ENCODE peak calls at places on chromosomes 12 and 14, in six cellular contexts. One of them, this sample, is unnamed.

GRCh38 chr12:46360908-46361666 is 11.5 kb downstream of the SLC38A2 start:
- DNase-seq in HepG2: no peak
- DNase-seq in K562: no peak
- DNase-seq in IMR-90: no peak
- DNase-seq in A549: no peak
- DNase-seq in GM12878: no peak
- DNase-seq in this sample: no peak

GRCh38 chr12:97756066-97756701 is 293.6 kb downstream of the RMST start:
- DNase-seq in A549: no peak
- DNase-seq in HepG2: no peak
- DNase-seq in IMR-90: no peak
- DNase-seq in GM12878: no peak
- DNase-seq in K562: no peak
- DNase-seq in this sample: no peak

GRCh38 chr12:49671051-49671765 is 36.0 kb downstream of the FMNL3 start:
- DNase-seq in K562: peak; percentile 45
- DNase-seq in IMR-90: no peak
- DNase-seq in GM12878: no peak
- DNase-seq in HepG2: no peak
- DNase-seq in A549: no peak
- DNase-seq in this sample: no peak

GRCh38 chr12:4320287-4320858 is 640 bp upstream of the TIGAR start:
- DNase-seq in IMR-90: no peak
- DNase-seq in A549: no peak
- DNase-seq in HepG2: no peak
- DNase-seq in GM12878: no peak
- DNase-seq in K562: no peak
- DNase-seq in this sample: no peak

GRCh38 chr12:43333650-43334043 is 218.4 kb downstream of the ADAMTS20 start:
- DNase-seq in IMR-90: no peak
- DNase-seq in A549: no peak
- DNase-seq in HepG2: no peak
- DNase-seq in K562: no peak
- DNase-seq in GM12878: no peak
- DNase-seq in this sample: peak; percentile 8

GRCh38 chr14:61152851-61153364 is 128.2 kb downstream of the TMEM30B start:
- DNase-seq in IMR-90: peak; percentile 72
- DNase-seq in A549: no peak
- DNase-seq in K562: no peak
- DNase-seq in GM12878: no peak
- DNase-seq in HepG2: peak; percentile 23
- DNase-seq in this sample: no peak

GRCh38 chr12:49092086-49092815 is 2.4 kb downstream of the DHH start:
- DNase-seq in IMR-90: peak; percentile 30
- DNase-seq in A549: peak; percentile 68
- DNase-seq in GM12878: no peak
- DNase-seq in K562: peak; percentile 98
- DNase-seq in HepG2: peak; percentile 51
- DNase-seq in this sample: peak; percentile 58

GRCh38 chr12:23083267-23083666 is 458.3 kb downstream of the ETNK1 start:
- DNase-seq in A549: peak; percentile 2
- DNase-seq in K562: peak; percentile 26
- DNase-seq in IMR-90: peak; percentile 92
- DNase-seq in HepG2: no peak
- DNase-seq in GM12878: no peak
- DNase-seq in this sample: no peak

GRCh38 chr14:22220427-22220826 is 368.6 kb downstream of the DAD1 start:
- DNase-seq in IMR-90: peak; percentile 70
- DNase-seq in GM12878: no peak
- DNase-seq in HepG2: no peak
- DNase-seq in A549: no peak
- DNase-seq in K562: no peak
- DNase-seq in this sample: no peak

GRCh38 chr14:71645656-71646055 is 286.6 kb upstream of the RGS6 start:
- DNase-seq in IMR-90: peak; percentile 77
- DNase-seq in K562: no peak
- DNase-seq in HepG2: no peak
- DNase-seq in A549: peak; percentile 9
- DNase-seq in GM12878: no peak
- DNase-seq in this sample: no peak

GRCh38 chr12:107093547-107094448 is at the start of gene CRY1:
- DNase-seq in K562: peak; percentile 97
- DNase-seq in A549: peak; percentile 98
- DNase-seq in HepG2: peak; percentile 89
- DNase-seq in IMR-90: peak; percentile 94
- DNase-seq in GM12878: peak; percentile 53
- DNase-seq in this sample: peak; percentile 93

GRCh38 chr12:66633676-66634075 is 45.2 kb downstream of the GRIP1 start:
- DNase-seq in IMR-90: no peak
- DNase-seq in A549: peak; percentile 6
- DNase-seq in K562: no peak
- DNase-seq in GM12878: no peak
- DNase-seq in HepG2: no peak
- DNase-seq in this sample: no peak

GRCh38 chr12:110917961-110918360 is 2.4 kb downstream of the MYL2 start:
- DNase-seq in K562: no peak
- DNase-seq in GM12878: no peak
- DNase-seq in A549: no peak
- DNase-seq in IMR-90: no peak
- DNase-seq in HepG2: no peak
- DNase-seq in this sample: no peak

GRCh38 chr12:111529424-111530368 is 69.4 kb downstream of the ATXN2 start:
- DNase-seq in A549: peak; percentile 74
- DNase-seq in IMR-90: peak; percentile 59
- DNase-seq in K562: peak; percentile 77
- DNase-seq in HepG2: peak; percentile 58
- DNase-seq in GM12878: peak; percentile 24
- DNase-seq in this sample: peak; percentile 74

GRCh38 chr12:53523131-53523530 is 15.8 kb upstream of the NPFF start:
- DNase-seq in K562: no peak
- DNase-seq in GM12878: no peak
- DNase-seq in IMR-90: peak; percentile 66
- DNase-seq in A549: no peak
- DNase-seq in HepG2: no peak
- DNase-seq in this sample: no peak
- TF ChIP-seq BHLHE40 in K562: no peak
- TF ChIP-seq BHLHE40 in GM12878: no peak
- TF ChIP-seq BHLHE40 in IMR-90: no peak
- TF ChIP-seq BHLHE40 in A549: no peak
- TF ChIP-seq BHLHE40 in HepG2: no peak
- TF ChIP-seq BHLHE40 in this sample: no peak

DNA sequence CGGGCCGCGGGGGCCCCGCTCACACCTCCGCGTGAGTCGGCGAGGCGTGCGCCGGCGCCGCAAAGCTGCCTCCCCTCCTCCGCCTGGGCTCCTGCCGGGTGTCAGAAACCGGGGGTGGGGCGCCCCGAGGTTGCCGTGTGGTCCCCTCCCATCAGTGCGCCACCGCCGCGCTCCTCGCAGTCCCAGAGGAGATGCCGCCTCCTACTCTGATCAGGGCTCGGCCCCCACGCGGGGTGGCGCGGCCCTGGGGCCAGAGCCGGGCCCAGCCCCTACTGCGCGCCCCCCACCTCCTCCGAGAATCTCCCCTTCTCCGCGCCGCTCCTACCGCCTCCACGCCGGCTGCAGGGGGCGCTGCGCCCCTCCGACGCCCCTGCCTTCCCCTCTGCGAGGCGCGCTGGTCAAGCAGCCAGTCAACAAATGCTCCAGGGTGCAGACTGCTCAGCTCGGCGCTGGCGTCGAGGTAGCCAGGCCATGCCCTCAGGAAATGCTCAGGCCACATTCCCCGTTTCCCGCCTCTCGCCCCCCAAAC is 467 bp upstream of the JAG2 start:
- DNase-seq in HepG2: no peak
- DNase-seq in GM12878: no peak
- DNase-seq in IMR-90: no peak
- DNase-seq in A549: peak; percentile 68
- DNase-seq in K562: peak; percentile 77
- DNase-seq in this sample: peak; percentile 71
- TF ChIP-seq BHLHE40 in HepG2: no peak
- TF ChIP-seq BHLHE40 in GM12878: no peak
- TF ChIP-seq BHLHE40 in IMR-90: no peak
- TF ChIP-seq BHLHE40 in A549: no peak
- TF ChIP-seq BHLHE40 in K562: peak; percentile 18
- TF ChIP-seq BHLHE40 in this sample: no peak

GRCh38 chr12:89756100-89756637 is 47.5 kb upstream of the ATP2B1 start:
- DNase-seq in K562: no peak
- DNase-seq in A549: no peak
- DNase-seq in IMR-90: no peak
- DNase-seq in GM12878: no peak
- DNase-seq in HepG2: no peak
- DNase-seq in this sample: no peak

GRCh38 chr12:89760783-89761182 is 52.1 kb upstream of the ATP2B1 start:
- DNase-seq in GM12878: no peak
- DNase-seq in K562: no peak
- DNase-seq in IMR-90: no peak
- DNase-seq in A549: no peak
- DNase-seq in HepG2: no peak
- DNase-seq in this sample: no peak

GRCh38 chr12:89762498-89763170 is 54.0 kb upstream of the ATP2B1 start:
- DNase-seq in IMR-90: no peak
- DNase-seq in HepG2: no peak
- DNase-seq in GM12878: peak; percentile 51
- DNase-seq in K562: no peak
- DNase-seq in A549: no peak
- DNase-seq in this sample: no peak

GRCh38 chr12:89752331-89752730 is 43.7 kb upstream of the ATP2B1 start:
- DNase-seq in GM12878: no peak
- DNase-seq in IMR-90: no peak
- DNase-seq in A549: no peak
- DNase-seq in K562: no peak
- DNase-seq in HepG2: no peak
- DNase-seq in this sample: no peak

GRCh38 chr12:89756638-89757321 is 48.1 kb upstream of the ATP2B1 start:
- DNase-seq in A549: peak; percentile 95
- DNase-seq in HepG2: peak; percentile 54
- DNase-seq in IMR-90: peak; percentile 99
- DNase-seq in GM12878: peak; percentile 97
- DNase-seq in K562: peak; percentile 81
- DNase-seq in this sample: no peak
- TF ChIP-seq BHLHE40 in A549: no peak
- TF ChIP-seq BHLHE40 in HepG2: no peak
- TF ChIP-seq BHLHE40 in IMR-90: peak; percentile 34
- TF ChIP-seq BHLHE40 in GM12878: peak; percentile 59
- TF ChIP-seq BHLHE40 in K562: no peak
- TF ChIP-seq BHLHE40 in this sample: no peak

DNA sequence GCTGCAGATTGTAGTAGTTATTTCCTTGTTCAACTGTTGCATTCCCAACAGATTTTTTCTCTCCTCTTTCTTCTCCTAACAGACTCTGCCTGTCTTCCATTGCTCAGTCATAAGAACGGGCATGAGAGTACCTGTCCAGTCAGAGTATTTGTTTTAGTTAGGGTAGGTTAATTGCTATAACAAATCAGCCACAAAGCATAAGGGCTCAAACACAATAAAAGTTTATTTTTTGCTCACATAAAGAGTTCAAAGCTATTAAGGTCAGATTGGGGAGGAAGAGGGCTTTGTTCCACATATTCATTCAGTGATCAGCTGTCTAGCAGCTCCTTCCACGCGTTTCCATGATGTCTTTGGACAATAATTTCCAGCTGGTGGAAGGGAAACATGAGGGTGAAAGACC is 92.8 kb upstream of the PLXNC1 start:
- DNase-seq in IMR-90: no peak
- DNase-seq in A549: no peak
- DNase-seq in K562: no peak
- DNase-seq in HepG2: no peak
- DNase-seq in GM12878: no peak
- DNase-seq in this sample: no peak
- TF ChIP-seq BHLHE40 in IMR-90: no peak
- TF ChIP-seq BHLHE40 in A549: no peak
- TF ChIP-seq BHLHE40 in K562: no peak
- TF ChIP-seq BHLHE40 in HepG2: no peak
- TF ChIP-seq BHLHE40 in GM12878: no peak
- TF ChIP-seq BHLHE40 in this sample: no peak

DNA sequence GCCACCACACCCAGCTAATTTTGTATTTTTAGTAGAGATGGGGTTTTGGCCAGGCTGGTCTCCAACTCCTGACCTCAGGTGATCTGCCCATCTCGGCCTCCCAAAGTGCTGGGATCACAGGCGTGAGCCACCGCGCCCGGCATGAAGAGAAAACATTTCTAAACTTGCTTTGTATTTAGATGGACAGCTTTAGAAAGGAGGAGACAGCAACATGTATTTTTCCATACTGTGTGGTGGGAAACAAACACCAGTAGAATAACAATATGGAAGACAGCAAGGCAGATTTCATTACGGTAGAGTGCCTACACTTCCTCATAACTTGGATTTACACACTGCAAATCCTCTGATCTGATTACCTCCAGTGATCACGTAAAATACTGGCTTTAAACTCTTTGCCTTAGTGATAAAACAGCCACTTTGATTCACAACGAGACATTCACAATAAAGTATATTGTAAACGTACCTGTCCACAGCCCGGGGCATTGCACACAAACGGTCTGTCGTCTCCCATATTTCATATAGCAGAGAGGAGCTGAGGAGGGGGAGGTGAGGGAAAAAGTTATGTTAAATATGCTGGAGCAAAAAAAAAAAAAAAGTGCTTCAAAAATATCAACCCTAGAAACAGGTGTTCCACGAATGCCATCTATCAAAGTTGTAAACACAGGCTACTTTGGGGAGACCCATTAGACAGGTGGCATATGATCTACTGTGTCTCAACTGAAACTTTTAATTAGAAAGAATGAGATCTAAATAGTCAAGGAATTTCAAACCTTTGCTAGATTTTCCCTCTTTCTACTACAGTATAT is 25.5 kb downstream of the ATF7 start:
- DNase-seq in IMR-90: no peak
- DNase-seq in HepG2: no peak
- DNase-seq in GM12878: no peak
- DNase-seq in A549: no peak
- DNase-seq in K562: no peak
- DNase-seq in this sample: no peak
- TF ChIP-seq BHLHE40 in IMR-90: no peak
- TF ChIP-seq BHLHE40 in HepG2: no peak
- TF ChIP-seq BHLHE40 in GM12878: no peak
- TF ChIP-seq BHLHE40 in A549: no peak
- TF ChIP-seq BHLHE40 in K562: no peak
- TF ChIP-seq BHLHE40 in this sample: no peak

DNA sequence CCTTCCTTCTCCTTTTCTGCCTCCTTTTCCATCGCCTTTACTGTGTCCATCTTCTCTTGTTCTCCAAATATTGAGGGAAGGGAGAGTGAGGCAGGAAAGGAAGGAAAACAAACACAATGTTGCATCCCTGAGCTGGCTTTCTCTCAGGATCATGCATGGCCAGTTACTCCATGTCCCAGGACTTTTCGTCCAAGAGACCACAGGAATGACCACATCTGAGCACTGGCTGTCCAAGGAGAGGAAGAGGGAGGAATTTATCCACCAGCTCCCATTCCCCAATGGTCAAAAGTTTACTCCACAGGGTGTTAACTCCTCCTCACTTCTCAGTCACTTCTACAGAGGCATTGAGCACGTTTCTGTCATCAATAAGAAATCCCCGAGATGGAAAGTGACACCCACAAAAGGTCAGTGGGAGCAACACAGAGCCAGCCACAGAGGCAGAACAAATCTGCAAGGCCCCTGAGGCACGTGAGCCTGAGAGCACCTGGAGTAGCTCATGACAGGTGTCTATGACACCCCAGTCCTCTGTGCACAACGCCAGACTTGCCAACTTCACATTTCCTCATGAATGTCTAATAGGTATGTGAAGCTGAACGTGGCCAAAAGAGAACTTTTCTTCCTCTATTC is 177.3 kb upstream of the NUDT4 start:
- DNase-seq in IMR-90: no peak
- DNase-seq in A549: no peak
- DNase-seq in K562: no peak
- DNase-seq in HepG2: no peak
- DNase-seq in GM12878: peak; percentile 32
- DNase-seq in this sample: no peak
- TF ChIP-seq BHLHE40 in IMR-90: no peak
- TF ChIP-seq BHLHE40 in A549: no peak
- TF ChIP-seq BHLHE40 in K562: peak; percentile 20
- TF ChIP-seq BHLHE40 in HepG2: no peak
- TF ChIP-seq BHLHE40 in GM12878: peak; percentile 95
- TF ChIP-seq BHLHE40 in this sample: no peak

This sample was measured in HEK293T.